ENCODE peak calls at places on chromosomes 4 and X, in nine cellular contexts. C is foreskin fibroblast, Z is brain microvascular endothelial cell, W is stomach, E is WERI-Rb-1, R is psoas muscle, X is HFFc6, L is neural crest cell, I is ovary. Y is an unnamed sample.

GRCh38 chrX:17535229-17535628 is 160.2 kb downstream of the NHS start:
- DNase-seq in C (peak; percentile 45), Z (no peak), W (peak; percentile 28), E (peak; percentile 50), R (no peak), X (no peak), L (peak; percentile 28), I (no peak), Y (no peak)

GRCh38 chrX:112510629-112511028 is 169.1 kb downstream of the LHFPL1 start:
- DNase-seq in C (no peak), Z (no peak), W (no peak), E (no peak), R (no peak), X (no peak), L (no peak), I (no peak), Y (no peak)

GRCh38 chrX:110409925-110410324 is 51.3 kb downstream of the RTL9 start:
- DNase-seq in C (peak; percentile 82), Z (peak; percentile 61), W (no peak), E (no peak), R (no peak), X (peak; percentile 70), L (no peak), I (no peak), Y (no peak)

GRCh38 chr4:41257257-41257900 is 651 bp downstream of the UCHL1 start:
- DNase-seq in C (peak; percentile 83), Z (peak; percentile 43), W (peak; percentile 62), E (peak; percentile 76), R (peak; percentile 54), X (peak; percentile 16), L (peak; percentile 41), I (peak; percentile 62), Y (peak; percentile 66)

GRCh38 chr4:184163813-184164212 is 53.9 kb downstream of the ENPP6 start:
- DNase-seq in C (peak; percentile 7), Z (peak; percentile 34), W (peak; percentile 77), E (peak; percentile 88), R (no peak), X (peak; percentile 3), L (peak; percentile 63), I (no peak), Y (peak; percentile 72)

GRCh38 chr4:174522183-174523002 is at the start of gene HPGD:
- DNase-seq in C (peak; percentile 19), Z (no peak), W (peak; percentile 75), E (peak; percentile 71), R (peak; percentile 58), X (no peak), L (peak; percentile 26), I (no peak), Y (peak; percentile 78)

GRCh38 chr4:177381762-177382310 is 60.4 kb downstream of the AGA start:
- DNase-seq in C (no peak), Z (no peak), W (no peak), E (no peak), R (no peak), X (no peak), L (no peak), I (no peak), Y (no peak)

GRCh38 chr4:47933798-47934197 is 19.4 kb upstream of the NFXL1 start:
- DNase-seq in C (peak; percentile 71), Z (no peak), W (no peak), E (no peak), R (no peak), X (peak; percentile 16), L (no peak), I (no peak), Y (no peak)

GRCh38 chr4:53800741-53801140 is 209.5 kb upstream of the LNX1 start:
- DNase-seq in C (peak; percentile 37), Z (no peak), W (no peak), E (no peak), R (no peak), X (no peak), L (no peak), I (no peak), Y (no peak)

GRCh38 chrX:49186125-49187027 is at the start of gene PRICKLE3:
- DNase-seq in C (peak; percentile 84), Z (peak; percentile 22), W (peak; percentile 86), E (peak; percentile 83), R (peak; percentile 86), X (peak; percentile 31), L (peak; percentile 50), I (peak; percentile 81), Y (peak; percentile 80)

GRCh38 chr4:127870688-127871087 is 10.0 kb upstream of the PLK4 start:
- DNase-seq in C (peak; percentile 90), Z (peak; percentile 51), W (no peak), E (no peak), R (no peak), X (peak; percentile 84), L (no peak), I (no peak), Y (no peak)

GRCh38 chrX:119145241-119145653 is 17.6 kb upstream of the KIAA1210 start:
- DNase-seq in C (peak; percentile 50), Z (no peak), W (no peak), E (peak; percentile 7), R (no peak), X (no peak), L (peak; percentile 6), I (no peak), Y (peak; percentile 11)

GRCh38 chr4:113978561-113979156 is 788 bp downstream of the ARSJ start:
- DNase-seq in C (peak; percentile 53), Z (no peak), W (no peak), E (peak; percentile 30), R (no peak), X (no peak), L (no peak), I (peak; percentile 46), Y (peak; percentile 20)

GRCh38 chr4:17188035-17188967 is 289.9 kb upstream of the LDB2 start:
- DNase-seq in C (peak; percentile 64), Z (no peak), W (no peak), E (no peak), R (no peak), X (no peak), L (no peak), I (no peak), Y (peak; percentile 46)

GRCh38 chr4:25879587-25879986 is 16.8 kb upstream of the SEL1L3 start:
- DNase-seq in C (no peak), Z (no peak), W (no peak), E (no peak), R (no peak), X (no peak), L (no peak), I (no peak), Y (no peak)

GRCh38 chr4:111847256-111848108 is 297.8 kb upstream of the FAM241A start:
- DNase-seq in C (peak; percentile 33), Z (no peak), W (no peak), E (no peak), R (no peak), X (peak; percentile 26), L (no peak), I (no peak), Y (no peak)

GRCh38 chr4:40003986-40004385 is 26.3 kb upstream of the PDS5A start:
- DNase-seq in C (peak; percentile 89), Z (peak; percentile 34), W (no peak), E (no peak), R (no peak), X (peak; percentile 28), L (no peak), I (no peak), Y (no peak)

GRCh38 chrX:153807976-153808375 is 13.5 kb downstream of the SSR4 start:
- DNase-seq in C (no peak), Z (no peak), W (no peak), E (no peak), R (no peak), X (no peak), L (no peak), I (no peak), Y (no peak)
- TF ChIP-seq CTCF in C (no peak), Z (no peak), W (no peak), E (no peak), R (no peak), X (no peak), L (no peak), I (no peak), Y (no peak)

DNA sequence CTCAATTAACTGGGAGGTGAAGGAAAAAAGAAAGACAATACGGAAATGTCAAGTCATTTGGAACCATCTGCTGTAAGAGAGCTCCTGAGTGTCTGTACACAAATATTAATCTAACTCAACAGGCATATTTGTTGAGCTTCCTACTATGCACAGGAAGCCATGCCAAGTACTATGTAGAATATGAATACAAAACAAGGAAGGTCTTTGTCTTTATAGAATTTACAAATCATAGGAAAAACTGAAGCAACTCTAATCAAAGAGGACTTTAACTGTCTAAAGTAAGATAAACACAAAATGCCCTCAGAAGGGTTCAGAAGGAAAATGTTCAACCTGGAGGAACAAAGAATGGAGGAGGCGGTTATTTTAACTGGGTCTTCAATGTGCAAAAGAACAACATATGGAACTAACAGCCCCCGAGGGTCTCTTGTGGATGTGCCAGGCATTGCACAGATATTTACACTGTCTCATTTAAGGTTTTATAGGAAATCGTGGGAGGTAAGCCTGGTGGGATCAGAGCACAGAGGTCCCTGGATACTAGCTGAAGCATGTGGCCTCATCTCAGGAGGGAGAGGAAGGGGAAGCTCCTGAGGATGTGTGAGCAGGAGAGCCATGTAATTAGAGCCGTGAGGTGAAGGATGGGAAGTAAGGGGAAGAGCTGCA is 5.8 kb downstream of the FAM114A1 start:
- DNase-seq in C (no peak), Z (no peak), W (no peak), E (no peak), R (no peak), X (no peak), L (no peak), I (no peak), Y (no peak)
- TF ChIP-seq CTCF in C (no peak), Z (peak; percentile 45), W (no peak), E (no peak), R (no peak), X (peak; percentile 4), L (no peak), I (no peak), Y (no peak)

DNA sequence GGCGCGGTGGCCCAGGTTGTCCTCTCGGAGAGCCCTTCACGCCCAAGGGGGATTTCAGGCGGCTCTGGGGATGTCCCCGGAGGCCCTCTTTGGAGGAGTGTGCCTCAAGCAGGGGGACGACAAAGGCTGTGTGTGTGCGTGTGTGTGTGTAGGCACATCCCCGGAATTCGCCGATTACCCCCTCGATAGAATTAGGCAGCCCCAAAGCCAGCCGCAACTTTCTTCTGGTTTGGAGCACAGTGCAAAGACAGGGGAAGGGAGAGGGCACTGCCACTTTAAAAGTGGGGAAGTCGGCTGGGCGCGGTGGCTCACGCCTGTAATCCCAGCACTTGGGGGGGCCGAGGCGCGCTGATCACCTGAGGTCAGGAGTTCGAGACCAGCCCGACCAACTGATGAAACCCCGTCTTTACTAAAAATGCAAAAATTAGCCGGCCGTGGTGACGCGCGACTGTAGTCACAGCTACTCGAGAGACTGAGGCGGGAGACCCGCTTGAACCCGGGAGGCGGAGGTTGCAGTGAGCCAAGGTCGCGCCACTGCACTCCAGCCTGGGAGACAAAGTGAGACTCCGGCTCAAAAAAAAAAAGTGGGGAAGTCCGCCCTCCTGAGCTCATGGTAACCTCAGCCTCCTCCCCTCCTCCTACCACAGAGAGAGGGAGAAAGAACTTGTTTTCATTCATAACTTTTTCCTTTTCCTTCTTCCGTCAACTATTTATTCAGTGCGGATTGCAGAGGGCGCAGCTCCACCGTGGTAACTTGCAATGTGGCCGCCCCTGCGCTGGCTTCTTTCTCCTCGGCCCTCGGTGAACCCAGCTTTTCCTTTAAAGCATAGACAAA is 2.4 kb downstream of the SPRY1 start:
- DNase-seq in C (peak; percentile 81), Z (peak; percentile 71), W (peak; percentile 60), E (peak; percentile 54), R (peak; percentile 51), X (peak; percentile 32), L (peak; percentile 47), I (peak; percentile 54), Y (peak; percentile 47)
- TF ChIP-seq CTCF in C (peak; percentile 26), Z (peak; percentile 45), W (peak; percentile 29), E (no peak), R (no peak), X (peak; percentile 34), L (no peak), I (no peak), Y (no peak)

GRCh38 chr4:73864365-73864764 is 4.8 kb upstream of the CXCL1 start:
- DNase-seq in C (no peak), Z (no peak), W (peak; percentile 35), E (peak; percentile 22), R (no peak), X (no peak), L (no peak), I (no peak), Y (no peak)
- TF ChIP-seq CTCF in C (no peak), Z (peak; percentile 75), W (peak; percentile 26), E (peak; percentile 65), R (peak; percentile 26), X (peak; percentile 65), L (peak; percentile 58), I (no peak), Y (peak; percentile 45)